ENCODE peak calls at places on chromosomes 1 and 21, in six cellular contexts. K, I, Y, U, B and W are unnamed samples.
A peak's percentile ranks its signal among the peaks of the same experiment; 100 is the strongest.

GRCh38 chr1:19381261-19381660 is 69.1 kb downstream of the SLC66A1 start:
- DNase-seq in K (no peak), I (no peak), Y (no peak), U (no peak), B (no peak), W (no peak)

GRCh38 chr1:19037659-19038058 is 81.2 kb upstream of the IFFO2 start:
- DNase-seq in K (no peak), I (no peak), Y (no peak), U (no peak), B (peak; percentile 32), W (no peak)

GRCh38 chr1:44014365-44015104 is 16.7 kb downstream of the SLC6A9 start:
- DNase-seq in K (no peak), I (no peak), Y (no peak), U (no peak), B (no peak), W (no peak)

GRCh38 chr1:207077470-207078377 is 10.9 kb upstream of the C4BPB start:
- DNase-seq in K (peak; percentile 75), I (peak; percentile 79), Y (peak; percentile 77), U (peak; percentile 68), B (no peak), W (peak; percentile 75)

GRCh38 chr1:206715552-206716518 is 31.1 kb downstream of the MAPKAPK2 start:
- DNase-seq in K (no peak), I (no peak), Y (no peak), U (no peak), B (peak; percentile 17), W (peak; percentile 67)

GRCh38 chr1:184532199-184532598 is 145.4 kb downstream of the C1orf21 start:
- DNase-seq in K (no peak), I (no peak), Y (no peak), U (no peak), B (no peak), W (no peak)

GRCh38 chr1:46284597-46285564 is 18.5 kb downstream of the LRRC41 start:
- DNase-seq in K (no peak), I (no peak), Y (no peak), U (no peak), B (no peak), W (no peak)

GRCh38 chr1:225592362-225592761 is 60.6 kb downstream of the ENAH start:
- DNase-seq in K (no peak), I (no peak), Y (no peak), U (no peak), B (no peak), W (no peak)

GRCh38 chr1:16009030-16009460 is 5.0 kb downstream of the SRARP start:
- DNase-seq in K (peak; percentile 68), I (peak; percentile 86), Y (peak; percentile 88), U (peak; percentile 89), B (peak; percentile 88), W (peak; percentile 59)

GRCh38 chr21:45823100-45823681 is 158.4 kb upstream of the COL6A1 start:
- DNase-seq in K (no peak), I (no peak), Y (no peak), U (no peak), B (no peak), W (no peak)

GRCh38 chr1:27388337-27389005 is 4.0 kb upstream of the GPR3 start:
- DNase-seq in K (peak; percentile 76), I (peak; percentile 84), Y (peak; percentile 76), U (peak; percentile 89), B (peak; percentile 81), W (peak; percentile 71)

GRCh38 chr1:36769886-36770830 is 264.2 kb downstream of the GRIK3 start:
- DNase-seq in K (no peak), I (no peak), Y (no peak), U (no peak), B (peak; percentile 20), W (no peak)

GRCh38 chr1:10516244-10516643 is 41.5 kb downstream of the PEX14 start:
- DNase-seq in K (no peak), I (no peak), Y (no peak), U (no peak), B (no peak), W (no peak)

GRCh38 chr1:10516925-10517676 is 42.4 kb downstream of the PEX14 start:
- DNase-seq in K (no peak), I (no peak), Y (no peak), U (no peak), B (no peak), W (no peak)

GRCh38 chr1:10515627-10516026 is 40.9 kb downstream of the PEX14 start:
- DNase-seq in K (no peak), I (no peak), Y (no peak), U (no peak), B (no peak), W (no peak)

GRCh38 chr1:10513199-10513598 is 38.4 kb downstream of the PEX14 start:
- DNase-seq in K (no peak), I (no peak), Y (no peak), U (no peak), B (no peak), W (no peak)

GRCh38 chr1:10514490-10515235 is 39.9 kb downstream of the PEX14 start:
- DNase-seq in K (no peak), I (no peak), Y (no peak), U (no peak), B (no peak), W (no peak)
- H3K4me1 ChIP-seq in K (no peaks in the 10 kb centered on the region), I (peaks cover 13% of the 10 kb centered on the region), Y (peaks cover 54% of the 10 kb centered on the region), U (peaks cover 37% of the 10 kb centered on the region), B (peaks cover 54% of the 10 kb centered on the region), W (peaks cover 86% of the 10 kb centered on the region)

GRCh38 chr1:35120458-35121133 is 41.4 kb downstream of the ZMYM1 start:
- DNase-seq in K (no peak), I (no peak), Y (no peak), U (no peak), B (no peak), W (no peak)
- H3K4me1 ChIP-seq in K (no peaks in the 10 kb centered on the region), I (no peaks in the 10 kb centered on the region), Y (peaks cover 6% of the 10 kb centered on the region), U (no peaks in the 10 kb centered on the region), B (peaks cover 4% of the 10 kb centered on the region), W (peaks cover 15% of the 10 kb centered on the region)

GRCh38 chr1:203516906-203517305 is 23.0 kb downstream of the OPTC start:
- DNase-seq in K (no peak), I (no peak), Y (no peak), U (no peak), B (no peak), W (no peak)

GRCh38 chr1:203519053-203519770 is 25.3 kb downstream of the OPTC start:
- DNase-seq in K (no peak), I (peak; percentile 91), Y (no peak), U (peak; percentile 83), B (no peak), W (no peak)

GRCh38 chr1:203519896-203520295 is 25.9 kb downstream of the OPTC start:
- DNase-seq in K (no peak), I (no peak), Y (no peak), U (no peak), B (no peak), W (no peak)

GRCh38 chr1:203517426-203517974 is 23.5 kb downstream of the OPTC start:
- DNase-seq in K (no peak), I (no peak), Y (no peak), U (no peak), B (no peak), W (no peak)

GRCh38 chr1:203518541-203518940 is 24.6 kb downstream of the OPTC start:
- DNase-seq in K (no peak), I (no peak), Y (no peak), U (no peak), B (no peak), W (no peak)
- H3K4me1 ChIP-seq in K (no peaks in the 10 kb centered on the region), I (peaks cover 11% of the 10 kb centered on the region), Y (peaks cover 37% of the 10 kb centered on the region), U (peaks cover 30% of the 10 kb centered on the region), B (peaks cover 7% of the 10 kb centered on the region), W (peaks cover 3% of the 10 kb centered on the region)

GRCh38 chr1:107252271-107252670 is 111.4 kb downstream of the NTNG1 start:
- DNase-seq in K (peak; percentile 54), I (no peak), Y (no peak), U (no peak), B (no peak), W (no peak)
- H3K4me1 ChIP-seq in K (peaks cover 74% of the 10 kb centered on the region), I (no peaks in the 10 kb centered on the region), Y (no peaks in the 10 kb centered on the region), U (no peaks in the 10 kb centered on the region), B (no peaks in the 10 kb centered on the region), W (no peaks in the 10 kb centered on the region)